ENCODE peak calls at places on chromosomes 11 and 22, in eight cellular contexts. One of them, this sample, is unnamed.

GRCh38 chr11:45455536-45455935 is 169.4 kb upstream of the SYT13 start:
- DNase-seq in HFF-Myc: no peak
- DNase-seq in GOT3: no peak
- DNase-seq in AG08395: no peak
- DNase-seq in body of pancreas: no peak
- DNase-seq in stimulated activated CD8-positive, alpha-beta memory T cell treated with anti-CD3 and anti-CD28 coated beads, Interleukin-7, amount 100 ng/mL, for 24 hours: no peak
- DNase-seq in GM12891: no peak
- DNase-seq in stimulated activated CD4-positive, alpha-beta T cell treated with anti-CD3 and anti-CD28 coated beads, Interleukin-1b, Interleukin-23, amount 100 ng/mL, for 24 hours: no peak
- DNase-seq in this sample: no peak

GRCh38 chr22:30245985-30246901 is at the start of gene LIF:
- DNase-seq in AG08395: peak
- DNase-seq in stimulated activated CD8-positive, alpha-beta memory T cell treated with anti-CD3 and anti-CD28 coated beads, Interleukin-7, amount 100 ng/mL, for 24 hours: no peak
- DNase-seq in GM12891: peak
- DNase-seq in HFF-Myc: no peak
- DNase-seq in GOT3: no peak
- DNase-seq in body of pancreas: no peak
- DNase-seq in stimulated activated CD4-positive, alpha-beta T cell treated with anti-CD3 and anti-CD28 coated beads, Interleukin-1b, Interleukin-23, amount 100 ng/mL, for 24 hours: peak
- DNase-seq in this sample: peak

GRCh38 chr11:67504950-67505561 is at the start of gene PITPNM1:
- DNase-seq in GM12891: peak
- DNase-seq in HFF-Myc: no peak
- DNase-seq in stimulated activated CD4-positive, alpha-beta T cell treated with anti-CD3 and anti-CD28 coated beads, Interleukin-1b, Interleukin-23, amount 100 ng/mL, for 24 hours: peak
- DNase-seq in AG08395: peak
- DNase-seq in body of pancreas: peak
- DNase-seq in GOT3: no peak
- DNase-seq in stimulated activated CD8-positive, alpha-beta memory T cell treated with anti-CD3 and anti-CD28 coated beads, Interleukin-7, amount 100 ng/mL, for 24 hours: peak
- DNase-seq in this sample: peak

GRCh38 chr11:109865558-109866186 is 227.5 kb upstream of the ZC3H12C start:
- DNase-seq in GOT3: no peak
- DNase-seq in body of pancreas: peak
- DNase-seq in AG08395: peak
- DNase-seq in stimulated activated CD8-positive, alpha-beta memory T cell treated with anti-CD3 and anti-CD28 coated beads, Interleukin-7, amount 100 ng/mL, for 24 hours: no peak
- DNase-seq in GM12891: no peak
- DNase-seq in HFF-Myc: no peak
- DNase-seq in stimulated activated CD4-positive, alpha-beta T cell treated with anti-CD3 and anti-CD28 coated beads, Interleukin-1b, Interleukin-23, amount 100 ng/mL, for 24 hours: no peak
- DNase-seq in this sample: no peak

GRCh38 chr11:105937738-105938137 is 84.3 kb downstream of the MSANTD4 start:
- DNase-seq in body of pancreas: no peak
- DNase-seq in GM12891: no peak
- DNase-seq in AG08395: peak
- DNase-seq in GOT3: no peak
- DNase-seq in HFF-Myc: peak
- DNase-seq in stimulated activated CD4-positive, alpha-beta T cell treated with anti-CD3 and anti-CD28 coated beads, Interleukin-1b, Interleukin-23, amount 100 ng/mL, for 24 hours: no peak
- DNase-seq in stimulated activated CD8-positive, alpha-beta memory T cell treated with anti-CD3 and anti-CD28 coated beads, Interleukin-7, amount 100 ng/mL, for 24 hours: no peak
- DNase-seq in this sample: no peak

GRCh38 chr22:46353483-46354105 is 18.1 kb downstream of the TRMU start:
- DNase-seq in GOT3: no peak
- DNase-seq in HFF-Myc: no peak
- DNase-seq in GM12891: no peak
- DNase-seq in stimulated activated CD4-positive, alpha-beta T cell treated with anti-CD3 and anti-CD28 coated beads, Interleukin-1b, Interleukin-23, amount 100 ng/mL, for 24 hours: no peak
- DNase-seq in AG08395: no peak
- DNase-seq in body of pancreas: peak
- DNase-seq in stimulated activated CD8-positive, alpha-beta memory T cell treated with anti-CD3 and anti-CD28 coated beads, Interleukin-7, amount 100 ng/mL, for 24 hours: no peak
- DNase-seq in this sample: no peak

GRCh38 chr22:44862981-44863860 is 110.8 kb downstream of the ARHGAP8 start:
- DNase-seq in body of pancreas: no peak
- DNase-seq in GM12891: no peak
- DNase-seq in HFF-Myc: no peak
- DNase-seq in GOT3: no peak
- DNase-seq in stimulated activated CD4-positive, alpha-beta T cell treated with anti-CD3 and anti-CD28 coated beads, Interleukin-1b, Interleukin-23, amount 100 ng/mL, for 24 hours: no peak
- DNase-seq in AG08395: no peak
- DNase-seq in stimulated activated CD8-positive, alpha-beta memory T cell treated with anti-CD3 and anti-CD28 coated beads, Interleukin-7, amount 100 ng/mL, for 24 hours: no peak
- DNase-seq in this sample: no peak

GRCh38 chr11:130721736-130722135 is 194.5 kb downstream of the SNX19 start:
- DNase-seq in GOT3: no peak
- DNase-seq in stimulated activated CD8-positive, alpha-beta memory T cell treated with anti-CD3 and anti-CD28 coated beads, Interleukin-7, amount 100 ng/mL, for 24 hours: no peak
- DNase-seq in body of pancreas: no peak
- DNase-seq in GM12891: no peak
- DNase-seq in HFF-Myc: no peak
- DNase-seq in stimulated activated CD4-positive, alpha-beta T cell treated with anti-CD3 and anti-CD28 coated beads, Interleukin-1b, Interleukin-23, amount 100 ng/mL, for 24 hours: no peak
- DNase-seq in AG08395: no peak
- DNase-seq in this sample: peak

GRCh38 chr22:38454011-38454360 is 1.0 kb downstream of the KCNJ4 start:
- DNase-seq in HFF-Myc: no peak
- DNase-seq in stimulated activated CD4-positive, alpha-beta T cell treated with anti-CD3 and anti-CD28 coated beads, Interleukin-1b, Interleukin-23, amount 100 ng/mL, for 24 hours: no peak
- DNase-seq in stimulated activated CD8-positive, alpha-beta memory T cell treated with anti-CD3 and anti-CD28 coated beads, Interleukin-7, amount 100 ng/mL, for 24 hours: no peak
- DNase-seq in body of pancreas: no peak
- DNase-seq in GOT3: no peak
- DNase-seq in GM12891: no peak
- DNase-seq in AG08395: no peak
- DNase-seq in this sample: no peak

GRCh38 chr22:29748248-29748893 is 18.4 kb downstream of the ZMAT5 start:
- DNase-seq in stimulated activated CD8-positive, alpha-beta memory T cell treated with anti-CD3 and anti-CD28 coated beads, Interleukin-7, amount 100 ng/mL, for 24 hours: no peak
- DNase-seq in body of pancreas: no peak
- DNase-seq in stimulated activated CD4-positive, alpha-beta T cell treated with anti-CD3 and anti-CD28 coated beads, Interleukin-1b, Interleukin-23, amount 100 ng/mL, for 24 hours: no peak
- DNase-seq in GOT3: no peak
- DNase-seq in AG08395: no peak
- DNase-seq in GM12891: no peak
- DNase-seq in HFF-Myc: no peak
- DNase-seq in this sample: no peak

GRCh38 chr11:11998091-11998781 is 10.2 kb downstream of the DKK3 start:
- DNase-seq in body of pancreas: no peak
- DNase-seq in HFF-Myc: peak
- DNase-seq in stimulated activated CD4-positive, alpha-beta T cell treated with anti-CD3 and anti-CD28 coated beads, Interleukin-1b, Interleukin-23, amount 100 ng/mL, for 24 hours: no peak
- DNase-seq in AG08395: peak
- DNase-seq in GOT3: no peak
- DNase-seq in stimulated activated CD8-positive, alpha-beta memory T cell treated with anti-CD3 and anti-CD28 coated beads, Interleukin-7, amount 100 ng/mL, for 24 hours: no peak
- DNase-seq in GM12891: no peak
- DNase-seq in this sample: peak

GRCh38 chr11:1308745-1309497 is 511 bp downstream of the TOLLIP start:
- DNase-seq in body of pancreas: no peak
- DNase-seq in stimulated activated CD4-positive, alpha-beta T cell treated with anti-CD3 and anti-CD28 coated beads, Interleukin-1b, Interleukin-23, amount 100 ng/mL, for 24 hours: no peak
- DNase-seq in stimulated activated CD8-positive, alpha-beta memory T cell treated with anti-CD3 and anti-CD28 coated beads, Interleukin-7, amount 100 ng/mL, for 24 hours: no peak
- DNase-seq in AG08395: peak
- DNase-seq in GM12891: no peak
- DNase-seq in HFF-Myc: no peak
- DNase-seq in GOT3: no peak
- DNase-seq in this sample: peak

GRCh38 chr11:56700242-56700918 is 1.5 kb downstream of the OR9G1 start:
- DNase-seq in AG08395: no peak
- DNase-seq in HFF-Myc: no peak
- DNase-seq in body of pancreas: no peak
- DNase-seq in stimulated activated CD4-positive, alpha-beta T cell treated with anti-CD3 and anti-CD28 coated beads, Interleukin-1b, Interleukin-23, amount 100 ng/mL, for 24 hours: no peak
- DNase-seq in GOT3: no peak
- DNase-seq in GM12891: no peak
- DNase-seq in stimulated activated CD8-positive, alpha-beta memory T cell treated with anti-CD3 and anti-CD28 coated beads, Interleukin-7, amount 100 ng/mL, for 24 hours: no peak
- DNase-seq in this sample: no peak

GRCh38 chr11:62501432-62501891 is 45.1 kb downstream of the AHNAK start:
- DNase-seq in stimulated activated CD4-positive, alpha-beta T cell treated with anti-CD3 and anti-CD28 coated beads, Interleukin-1b, Interleukin-23, amount 100 ng/mL, for 24 hours: no peak
- DNase-seq in AG08395: peak
- DNase-seq in stimulated activated CD8-positive, alpha-beta memory T cell treated with anti-CD3 and anti-CD28 coated beads, Interleukin-7, amount 100 ng/mL, for 24 hours: no peak
- DNase-seq in HFF-Myc: no peak
- DNase-seq in GOT3: no peak
- DNase-seq in body of pancreas: no peak
- DNase-seq in GM12891: no peak
- DNase-seq in this sample: no peak

GRCh38 chr11:127890026-127890611 is 697.2 kb downstream of the ETS1 start:
- DNase-seq in GM12891: no peak
- DNase-seq in HFF-Myc: no peak
- DNase-seq in stimulated activated CD4-positive, alpha-beta T cell treated with anti-CD3 and anti-CD28 coated beads, Interleukin-1b, Interleukin-23, amount 100 ng/mL, for 24 hours: no peak
- DNase-seq in stimulated activated CD8-positive, alpha-beta memory T cell treated with anti-CD3 and anti-CD28 coated beads, Interleukin-7, amount 100 ng/mL, for 24 hours: no peak
- DNase-seq in body of pancreas: no peak
- DNase-seq in AG08395: peak
- DNase-seq in GOT3: no peak
- DNase-seq in this sample: peak

GRCh38 chr11:369336-370018 is at the start of gene B4GALNT4:
- DNase-seq in stimulated activated CD8-positive, alpha-beta memory T cell treated with anti-CD3 and anti-CD28 coated beads, Interleukin-7, amount 100 ng/mL, for 24 hours: no peak
- DNase-seq in stimulated activated CD4-positive, alpha-beta T cell treated with anti-CD3 and anti-CD28 coated beads, Interleukin-1b, Interleukin-23, amount 100 ng/mL, for 24 hours: no peak
- DNase-seq in HFF-Myc: no peak
- DNase-seq in body of pancreas: no peak
- DNase-seq in GM12891: peak
- DNase-seq in GOT3: no peak
- DNase-seq in AG08395: peak
- DNase-seq in this sample: peak

GRCh38 chr11:132088551-132088950 is 718.1 kb downstream of the NTM start:
- DNase-seq in stimulated activated CD8-positive, alpha-beta memory T cell treated with anti-CD3 and anti-CD28 coated beads, Interleukin-7, amount 100 ng/mL, for 24 hours: no peak
- DNase-seq in GOT3: no peak
- DNase-seq in stimulated activated CD4-positive, alpha-beta T cell treated with anti-CD3 and anti-CD28 coated beads, Interleukin-1b, Interleukin-23, amount 100 ng/mL, for 24 hours: no peak
- DNase-seq in AG08395: no peak
- DNase-seq in HFF-Myc: no peak
- DNase-seq in GM12891: no peak
- DNase-seq in body of pancreas: no peak
- DNase-seq in this sample: no peak

GRCh38 chr22:29269731-29270474 is 1.8 kb downstream of the EWSR1 start:
- DNase-seq in HFF-Myc: no peak
- DNase-seq in body of pancreas: no peak
- DNase-seq in AG08395: no peak
- DNase-seq in stimulated activated CD8-positive, alpha-beta memory T cell treated with anti-CD3 and anti-CD28 coated beads, Interleukin-7, amount 100 ng/mL, for 24 hours: no peak
- DNase-seq in GOT3: no peak
- DNase-seq in stimulated activated CD4-positive, alpha-beta T cell treated with anti-CD3 and anti-CD28 coated beads, Interleukin-1b, Interleukin-23, amount 100 ng/mL, for 24 hours: no peak
- DNase-seq in GM12891: no peak
- DNase-seq in this sample: peak